ENCODE peak calls at places on chromosomes 1 and 21, in four cellular contexts. U is BE2C, V is fibroblast of villous mesenchyme, E is astrocyte. L is an unnamed sample.

GRCh38 chr1:205598841-205599666 is 32.8 kb downstream of the ELK4 start:
- DNase-seq in U (no peak), V (peak), E (peak), L (peak)

GRCh38 chr1:119742193-119742592 is 26.5 kb downstream of the HMGCS2 start:
- DNase-seq in U (no peak), V (no peak), E (peak), L (no peak)

GRCh38 chr1:44377925-44378784 is 23.1 kb upstream of the ERI3 start:
- DNase-seq in U (peak), V (peak), E (peak), L (peak)

GRCh38 chr21:15837603-15838002 is 107.8 kb downstream of the USP25 start:
- DNase-seq in U (no peak), V (peak), E (peak), L (no peak)

GRCh38 chr1:8539683-8540082 is 221.8 kb downstream of the SLC45A1 start:
- DNase-seq in U (no peak), V (no peak), E (no peak), L (no peak)

GRCh38 chr1:203675596-203676347 is 49.1 kb downstream of the ATP2B4 start:
- DNase-seq in U (no peak), V (no peak), E (no peak), L (no peak)

GRCh38 chr1:226565476-226565875 is 16.9 kb downstream of the STUM start:
- DNase-seq in U (no peak), V (no peak), E (no peak), L (no peak)

GRCh38 chr1:26697441-26697977 is 1.7 kb downstream of the ARID1A start:
- DNase-seq in U (peak), V (no peak), E (no peak), L (no peak)

DNA sequence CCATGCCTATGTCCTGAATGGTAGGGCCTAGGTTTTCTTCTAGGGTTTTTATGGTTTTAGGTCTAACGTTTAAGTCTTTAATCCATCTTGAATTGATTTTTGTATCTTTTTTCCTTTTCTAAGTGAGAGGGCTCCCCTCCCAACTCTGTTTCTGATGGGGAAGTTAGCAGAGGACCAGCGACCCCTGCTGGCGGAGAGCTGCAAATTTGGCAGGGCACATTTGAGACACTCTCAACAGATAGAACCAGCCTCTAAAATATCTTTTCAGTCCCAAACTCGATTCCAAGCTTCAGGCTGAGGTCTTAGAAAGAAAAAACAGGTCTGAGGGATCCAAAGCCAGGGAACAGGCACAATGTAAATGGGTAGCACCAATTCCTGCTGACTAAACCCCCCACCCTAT is 32.5 kb downstream of the LRRC3 start:
- DNase-seq in U (peak), V (peak), E (no peak), L (no peak)
- TF ChIP-seq CTCF in U (peak), V (peak), E (peak), L (peak)

DNA sequence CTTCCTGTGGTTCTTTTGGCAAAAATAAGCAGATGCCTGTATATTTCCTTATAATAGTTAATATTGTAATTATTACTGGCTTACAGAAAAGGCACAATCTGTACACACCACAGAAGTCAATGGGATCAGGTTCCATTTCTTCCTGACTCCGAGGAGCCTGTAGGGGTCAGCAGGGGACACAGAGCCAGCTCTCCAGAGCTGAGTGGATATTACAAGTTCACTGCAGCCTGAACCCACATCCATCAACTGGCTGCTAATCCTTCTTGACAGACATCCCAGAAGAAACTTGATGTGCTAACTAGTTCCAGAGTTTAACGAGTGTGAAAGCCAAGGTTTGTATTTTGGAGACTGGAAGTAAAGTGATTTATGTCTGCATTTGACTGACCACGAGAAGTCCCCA is 203.8 kb downstream of the LMX1A start:
- DNase-seq in U (no peak), V (no peak), E (no peak), L (peak)
- TF ChIP-seq CTCF in U (peak), V (no peak), E (no peak), L (no peak)

GRCh38 chr1:117621316-117621715 is 15.5 kb downstream of the TENT5C start:
- DNase-seq in U (no peak), V (no peak), E (no peak), L (no peak)

GRCh38 chr1:117620440-117620839 is 14.6 kb downstream of the TENT5C start:
- DNase-seq in U (no peak), V (no peak), E (no peak), L (no peak)

GRCh38 chr1:117623698-117624097 is 17.9 kb downstream of the TENT5C start:
- DNase-seq in U (no peak), V (no peak), E (no peak), L (no peak)

GRCh38 chr1:117623141-117623540 is 17.3 kb downstream of the TENT5C start:
- DNase-seq in U (no peak), V (no peak), E (no peak), L (no peak)

GRCh38 chr1:117622726-117623125 is 16.9 kb downstream of the TENT5C start:
- DNase-seq in U (no peak), V (peak), E (no peak), L (no peak)
- TF ChIP-seq CTCF in U (peak), V (peak), E (no peak), L (no peak)

DNA sequence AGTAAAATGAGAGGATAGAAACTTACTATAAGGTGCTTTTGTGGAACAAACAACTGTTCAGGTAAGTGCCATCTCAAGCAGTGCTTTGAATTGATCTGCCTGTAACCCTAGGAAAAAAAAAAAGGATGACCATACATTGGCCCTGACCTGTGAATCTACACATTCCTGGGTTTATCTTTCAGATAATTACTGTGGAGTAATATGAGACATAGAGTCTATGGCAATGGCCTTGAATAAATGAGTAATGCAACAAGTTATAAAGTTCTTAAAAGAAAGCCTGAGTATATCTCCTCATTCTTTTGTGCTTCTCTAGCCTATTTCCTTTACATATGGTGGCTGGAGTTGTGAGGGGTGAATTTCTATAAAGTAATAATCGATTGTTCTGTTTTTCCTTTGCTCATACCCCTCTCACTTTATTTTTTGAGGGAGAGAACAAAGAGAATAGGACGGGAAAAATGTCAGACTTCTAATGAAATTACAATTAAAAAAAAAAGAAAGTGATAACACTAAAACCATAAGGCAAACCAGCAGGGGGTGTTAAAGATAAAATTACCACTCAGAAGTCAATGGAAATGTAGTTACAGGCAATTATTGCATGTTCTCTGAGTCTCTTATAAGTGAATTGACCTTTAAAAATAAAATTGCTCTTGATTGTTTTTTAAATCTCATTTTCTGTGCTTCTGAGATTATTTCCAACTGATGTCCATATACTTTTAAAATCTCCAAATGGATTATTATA is 12.4 kb upstream of the ATP1A1 start:
- DNase-seq in U (no peak), V (peak), E (no peak), L (no peak)
- TF ChIP-seq CTCF in U (peak), V (peak), E (no peak), L (no peak)

DNA sequence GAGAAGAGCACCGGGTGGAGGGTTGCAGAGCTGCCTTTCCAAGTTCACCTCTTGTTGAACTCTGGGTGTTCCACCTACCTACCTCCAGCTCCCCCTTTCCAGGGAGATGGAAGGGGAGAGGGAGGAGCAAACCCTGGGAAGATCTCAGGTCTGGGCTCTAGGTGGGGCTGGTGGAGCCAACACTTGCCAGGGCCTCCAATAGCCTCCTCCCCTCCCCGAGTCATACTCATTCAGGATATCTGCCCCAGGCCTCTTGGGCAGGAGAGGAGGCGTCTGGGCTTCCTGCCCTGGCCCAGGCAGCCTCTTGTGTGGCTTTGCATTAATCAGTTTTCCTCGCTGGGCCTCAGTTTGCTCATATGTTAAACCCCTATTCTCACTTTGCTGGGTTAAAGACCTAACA is 13.4 kb downstream of the RAP1GAP start:
- DNase-seq in U (no peak), V (no peak), E (no peak), L (no peak)
- TF ChIP-seq CTCF in U (peak), V (no peak), E (no peak), L (no peak)

L was measured in endothelial cell.